ENCODE peak calls at places on chromosomes 1 and 21, in five cellular contexts. M, B, Y, S and P are unnamed samples.

GRCh38 chr1:1283821-1284220 is 3.6 kb downstream of the SCNN1D start:
- DNase-seq in M (peak; percentile 18), B (no peak), Y (no peak), S (no peak), P (no peak)

GRCh38 chr1:156859523-156860112 is 701 bp upstream of the INSRR start:
- DNase-seq in M (no peak), B (no peak), Y (no peak), S (no peak), P (no peak)

GRCh38 chr21:41929248-41929647 is 24.6 kb downstream of the C2CD2 start:
- DNase-seq in M (no peak), B (no peak), Y (no peak), S (no peak), P (no peak)

GRCh38 chr1:207013321-207014085 is 19.1 kb downstream of the C1orf116 start:
- DNase-seq in M (no peak), B (no peak), Y (no peak), S (no peak), P (no peak)

GRCh38 chr21:31335957-31336738 is 7.9 kb downstream of the TIAM1 start:
- DNase-seq in M (peak; percentile 73), B (no peak), Y (no peak), S (no peak), P (no peak)

GRCh38 chr1:66624412-66625060 is 90.6 kb downstream of the SGIP1 start:
- DNase-seq in M (peak; percentile 86), B (no peak), Y (no peak), S (no peak), P (no peak)

GRCh38 chr1:210747112-210747511 is 386.8 kb downstream of the KCNH1 start:
- DNase-seq in M (no peak), B (no peak), Y (no peak), S (no peak), P (no peak)

GRCh38 chr1:50978852-50979781 is 9.1 kb downstream of the CDKN2C start:
- DNase-seq in M (no peak), B (peak; percentile 32), Y (no peak), S (no peak), P (no peak)

GRCh38 chr1:43522776-43523480 is 7.8 kb upstream of the PTPRF start:
- DNase-seq in M (peak; percentile 94), B (no peak), Y (no peak), S (no peak), P (peak; percentile 71)

GRCh38 chr1:160978510-160978927 is 23.9 kb upstream of the ITLN2 start:
- DNase-seq in M (no peak), B (no peak), Y (no peak), S (no peak), P (no peak)

GRCh38 chr1:200323856-200324400 is 85.9 kb downstream of the ZNF281 start:
- DNase-seq in M (peak; percentile 87), B (no peak), Y (no peak), S (no peak), P (no peak)

GRCh38 chr1:67338642-67339041 is 31.0 kb downstream of the IL12RB2 start:
- DNase-seq in M (no peak), B (no peak), Y (no peak), S (no peak), P (no peak)

GRCh38 chr1:72530646-72531045 is 248.3 kb upstream of the NEGR1 start:
- DNase-seq in M (no peak), B (no peak), Y (no peak), S (no peak), P (no peak)

GRCh38 chr1:63922848-63923247 is 149.0 kb downstream of the ROR1 start:
- DNase-seq in M (no peak), B (no peak), Y (no peak), S (no peak), P (no peak)

GRCh38 chr1:53552146-53552940 is 93.1 kb downstream of the DMRTB1 start:
- DNase-seq in M (peak; percentile 21), B (no peak), Y (peak; percentile 17), S (no peak), P (no peak)

GRCh38 chr1:219257751-219258150 is 84.1 kb downstream of the LYPLAL1 start:
- DNase-seq in M (no peak), B (no peak), Y (no peak), S (no peak), P (peak; percentile 5)

GRCh38 chr1:206734499-206735142 is 36.0 kb upstream of the IL19 start:
- DNase-seq in M (peak; percentile 50), B (peak; percentile 89), Y (peak; percentile 53), S (peak; percentile 58), P (no peak)

GRCh38 chr1:147598631-147599361 is 57.5 kb downstream of the BCL9 start:
- DNase-seq in M (no peak), B (peak; percentile 42), Y (peak; percentile 41), S (peak; percentile 48), P (peak; percentile 39)

GRCh38 chr1:198201956-198202784 is 45.4 kb downstream of the NEK7 start:
- DNase-seq in M (no peak), B (no peak), Y (peak; percentile 40), S (no peak), P (no peak)

GRCh38 chr1:168720839-168721238 is 8.2 kb downstream of the DPT start:
- DNase-seq in M (no peak), B (no peak), Y (no peak), S (no peak), P (no peak)

GRCh38 chr21:28100366-28100765 is 892.3 kb downstream of the LTN1 start:
- DNase-seq in M (no peak), B (no peak), Y (no peak), S (no peak), P (no peak)

GRCh38 chr1:61183471-61184034 is 101.2 kb downstream of the NFIA start:
- DNase-seq in M (no peak), B (no peak), Y (peak; percentile 48), S (no peak), P (no peak)

GRCh38 chr1:20355828-20356735 is 65.4 kb downstream of the VWA5B1 start:
- DNase-seq in M (no peak), B (no peak), Y (no peak), S (no peak), P (no peak)

GRCh38 chr1:36224537-36225297 is 474 bp downstream of the THRAP3 start:
- DNase-seq in M (peak; percentile 79), B (no peak), Y (peak; percentile 71), S (peak; percentile 64), P (peak; percentile 80)